ENCODE peak calls at places on chromosomes 13 and 19, in ten cellular contexts. M is sciatic nerve; T is astrocyte of the spinal cord; N is H54; S is NCI-H1105; Y is lower lobe of right lung; F is fibroblast of pulmonary artery; K is cardiac fibroblast; X is RWPE1; L is stimulated activated CD4-positive, alpha-beta T cell treated with anti-CD3 and anti-CD28 coated beads, TNF-alpha, amount 100 ng/mL, for 24 hours. A is an unnamed sample.

GRCh38 chr13:68304287-68304893 is 1074.3 kb upstream of the PCDH9 start:
- DNase-seq in M (no peak), T (peak), N (peak), S (no peak), Y (no peak), F (peak), K (peak), X (peak), L (no peak), A (no peak)

GRCh38 chr13:102799544-102800144 is 725 bp downstream of the BIVM start:
- DNase-seq in M (peak), T (peak), N (peak), S (no peak), Y (peak), F (peak), K (peak), X (peak), L (no peak), A (peak)

GRCh38 chr13:39602614-39603366 is at the start of gene LHFPL6:
- DNase-seq in M (peak), T (peak), N (peak), S (peak), Y (peak), F (peak), K (peak), X (peak), L (peak), A (peak)

GRCh38 chr13:100274942-100275506 is 186.1 kb downstream of the PCCA start:
- DNase-seq in M (no peak), T (peak), N (no peak), S (no peak), Y (no peak), F (no peak), K (no peak), X (peak), L (no peak), A (no peak)

GRCh38 chr13:72208112-72208645 is 341.2 kb upstream of the DACH1 start:
- DNase-seq in M (no peak), T (no peak), N (no peak), S (no peak), Y (no peak), F (no peak), K (no peak), X (no peak), L (no peak), A (no peak)

GRCh38 chr19:52507266-52507665 is 20.2 kb upstream of the ZNF808 start:
- DNase-seq in M (no peak), T (no peak), N (no peak), S (no peak), Y (no peak), F (no peak), K (no peak), X (no peak), L (no peak), A (no peak)

GRCh38 chr19:39671739-39672363 is 16.1 kb downstream of the LGALS16 start:
- DNase-seq in M (no peak), T (peak), N (peak), S (peak), Y (no peak), F (peak), K (peak), X (peak), L (peak), A (no peak)

GRCh38 chr19:57850553-57851017 is 926 bp downstream of the ZNF587 start:
- DNase-seq in M (no peak), T (peak), N (no peak), S (peak), Y (no peak), F (peak), K (peak), X (peak), L (no peak), A (no peak)

GRCh38 chr13:99894835-99895427 is 76.6 kb downstream of the ZIC5 start:
- DNase-seq in M (no peak), T (peak), N (no peak), S (no peak), Y (no peak), F (peak), K (peak), X (no peak), L (no peak), A (no peak)

GRCh38 chr13:46475586-46475991 is 77.4 kb upstream of the LRCH1 start:
- DNase-seq in M (no peak), T (peak), N (no peak), S (no peak), Y (no peak), F (peak), K (peak), X (no peak), L (no peak), A (no peak)

GRCh38 chr19:1859319-1859718 is 4.1 kb downstream of the KLF16 start:
- DNase-seq in M (no peak), T (no peak), N (no peak), S (no peak), Y (no peak), F (no peak), K (no peak), X (no peak), L (no peak), A (no peak)

GRCh38 chr19:33221641-33222040 is 4.0 kb downstream of the SLC7A10 start:
- DNase-seq in M (no peak), T (peak), N (peak), S (no peak), Y (no peak), F (no peak), K (no peak), X (no peak), L (no peak), A (no peak)

GRCh38 chr13:94999871-95000270 is 287.5 kb upstream of the SOX21 start:
- DNase-seq in M (no peak), T (no peak), N (no peak), S (no peak), Y (no peak), F (peak), K (peak), X (no peak), L (no peak), A (no peak)

GRCh38 chr19:5292843-5293606 is 47.6 kb downstream of the PTPRS start:
- DNase-seq in M (peak), T (peak), N (peak), S (peak), Y (peak), F (peak), K (peak), X (peak), L (peak), A (peak)

GRCh38 chr13:71979616-71980015 is 112.6 kb upstream of the DACH1 start:
- DNase-seq in M (no peak), T (peak), N (no peak), S (no peak), Y (no peak), F (peak), K (no peak), X (no peak), L (no peak), A (no peak)

GRCh38 chr13:80171096-80171495 is 169.8 kb downstream of the SPRY2 start:
- DNase-seq in M (no peak), T (no peak), N (no peak), S (no peak), Y (no peak), F (no peak), K (no peak), X (no peak), L (no peak), A (no peak)

GRCh38 chr19:13057147-13057572 is 45.5 kb downstream of the LYL1 start:
- DNase-seq in M (no peak), T (no peak), N (no peak), S (peak), Y (peak), F (no peak), K (no peak), X (no peak), L (no peak), A (no peak)

GRCh38 chr19:41848666-41849065 is 3.8 kb downstream of the DMRTC2 start:
- DNase-seq in M (no peak), T (no peak), N (no peak), S (no peak), Y (no peak), F (no peak), K (no peak), X (no peak), L (no peak), A (peak)

GRCh38 chr19:38223617-38224013 is 407 bp downstream of the DPF1 start:
- DNase-seq in M (no peak), T (no peak), N (no peak), S (no peak), Y (no peak), F (no peak), K (no peak), X (no peak), L (no peak), A (no peak)

GRCh38 chr19:18353378-18354005 is 13.1 kb downstream of the PGPEP1 start:
- DNase-seq in M (no peak), T (no peak), N (no peak), S (no peak), Y (no peak), F (no peak), K (no peak), X (no peak), L (no peak), A (no peak)

GRCh38 chr19:41748012-41748411 is 7.3 kb upstream of the CEACAM6 start:
- DNase-seq in M (no peak), T (no peak), N (no peak), S (no peak), Y (no peak), F (no peak), K (no peak), X (no peak), L (no peak), A (no peak)

GRCh38 chr13:98838776-98839175 is 86.3 kb upstream of the SLC15A1 start:
- DNase-seq in M (no peak), T (peak), N (no peak), S (no peak), Y (no peak), F (no peak), K (no peak), X (no peak), L (no peak), A (no peak)

GRCh38 chr19:11617207-11618062 is 20.2 kb downstream of the ZNF627 start:
- DNase-seq in M (no peak), T (peak), N (no peak), S (no peak), Y (no peak), F (no peak), K (peak), X (no peak), L (no peak), A (no peak)